ENCODE peak calls at places on chromosome 21, in seven cellular contexts. O is sigmoid colon, M is adrenal gland, G is OCI-LY7, X is right atrium auricular region, I is uterus, S is upper lobe of left lung. F is an unnamed sample.

GRCh38 chr21:45088729-45089128 is 14.3 kb downstream of the ADARB1 start:
- DNase-seq in M (peak), X (no peak), O (no peak), S (no peak), G (no peak), I (no peak), F (no peak)

GRCh38 chr21:45591619-45592207 is 49.5 kb upstream of the SLC19A1 start:
- DNase-seq in M (no peak), S (no peak), X (no peak), I (no peak), O (no peak), G (no peak), F (no peak)

GRCh38 chr21:34034369-34035014 is 38.9 kb upstream of the MRPS6 start:
- DNase-seq in X (no peak), I (no peak), O (no peak), M (no peak), G (no peak), S (no peak), F (no peak)

GRCh38 chr21:16213518-16213917 is 483.7 kb downstream of the USP25 start:
- DNase-seq in S (no peak), O (no peak), X (no peak), G (no peak), M (no peak), I (no peak), F (no peak)

GRCh38 chr21:46393941-46394818 is 64.5 kb upstream of the DIP2A start:
- DNase-seq in X (no peak), O (no peak), I (no peak), S (no peak), G (no peak), M (peak), F (no peak)

GRCh38 chr21:41567901-41568510 is 60.0 kb upstream of the TMPRSS2 start:
- DNase-seq in O (no peak), G (no peak), I (no peak), M (no peak), X (no peak), S (peak), F (no peak)

GRCh38 chr21:41960386-41960785 is 6.6 kb upstream of the C2CD2 start:
- DNase-seq in G (no peak), X (no peak), O (no peak), M (no peak), I (no peak), S (peak), F (no peak)

GRCh38 chr21:45919593-45919992 is 62.0 kb upstream of the COL6A1 start:
- DNase-seq in I (no peak), G (no peak), X (no peak), M (no peak), O (no peak), S (peak), F (no peak)

GRCh38 chr21:42159560-42160110 is 59.3 kb upstream of the ABCG1 start:
- DNase-seq in M (peak), I (no peak), X (no peak), O (peak), G (no peak), S (no peak), F (no peak)

GRCh38 chr21:28445081-28445830 is 547.4 kb downstream of the LTN1 start:
- DNase-seq in G (no peak), I (no peak), O (no peak), M (no peak), S (no peak), X (no peak), F (peak)

GRCh38 chr21:41833138-41834115 is 45.7 kb downstream of the PRDM15 start:
- DNase-seq in S (no peak), O (no peak), M (no peak), X (no peak), G (peak), I (no peak), F (no peak)

GRCh38 chr21:18608226-18608625 is 204.6 kb upstream of the TMPRSS15 start:
- DNase-seq in S (no peak), M (no peak), X (no peak), I (no peak), G (no peak), O (no peak), F (no peak)

GRCh38 chr21:31107151-31107785 is 69.0 kb upstream of the KRTAP19-8 start:
- DNase-seq in X (no peak), M (no peak), I (no peak), O (no peak), S (no peak), G (no peak), F (no peak)

GRCh38 chr21:28642891-28643290 is 349.8 kb downstream of the LTN1 start:
- DNase-seq in O (no peak), X (no peak), S (no peak), I (no peak), G (no peak), M (no peak), F (no peak)

GRCh38 chr21:44520326-44521300 is 19.4 kb downstream of the KRTAP10-1 start:
- DNase-seq in S (no peak), M (no peak), I (no peak), X (no peak), O (peak), G (no peak), F (no peak)

GRCh38 chr21:42395910-42396625 is at the start of gene TMPRSS3:
- DNase-seq in S (no peak), I (no peak), X (no peak), G (no peak), O (peak), M (no peak), F (no peak)

GRCh38 chr21:44914176-44914874 is 6.4 kb downstream of the ITGB2 start:
- DNase-seq in S (peak), O (no peak), I (no peak), M (no peak), G (peak), X (no peak), F (no peak)

GRCh38 chr21:46110499-46111192 is 12.7 kb downstream of the COL6A2 start:
- DNase-seq in G (no peak), I (peak), M (peak), S (peak), O (peak), X (peak), F (no peak)

GRCh38 chr21:43815107-43815742 is 25.8 kb downstream of the RRP1 start:
- DNase-seq in O (no peak), G (no peak), X (no peak), M (no peak), S (peak), I (no peak), F (no peak)

GRCh38 chr21:45250914-45251634 is 36.6 kb downstream of the POFUT2 start:
- DNase-seq in G (no peak), X (no peak), S (no peak), M (no peak), O (no peak), I (no peak), F (no peak)

GRCh38 chr21:43658769-43659135 is 536 bp downstream of the HSF2BP start:
- DNase-seq in S (peak), I (peak), M (peak), X (no peak), G (no peak), O (no peak), F (no peak)

GRCh38 chr21:42567181-42567560 is 53.5 kb downstream of the SLC37A1 start:
- DNase-seq in I (peak), X (no peak), G (no peak), O (peak), M (no peak), S (no peak), F (no peak)

GRCh38 chr21:33949516-33950424 is 34.2 kb upstream of the ATP5PO start:
- DNase-seq in S (no peak), O (no peak), X (no peak), I (no peak), G (no peak), M (no peak), F (no peak)

GRCh38 chr21:26550357-26550756 is 22.7 kb downstream of the CYYR1 start:
- DNase-seq in G (no peak), X (no peak), I (no peak), M (no peak), S (no peak), O (no peak), F (no peak)

GRCh38 chr21:33231526-33231925 is 1.8 kb downstream of the IFNAR2 start:
- DNase-seq in I (no peak), M (peak), O (no peak), G (no peak), X (no peak), S (no peak), F (no peak)

GRCh38 chr21:42051788-42052187 is 19.3 kb upstream of the UMODL1 start:
- DNase-seq in X (no peak), G (no peak), S (no peak), M (no peak), I (no peak), O (no peak), F (peak)

GRCh38 chr21:32246571-32246970 is 32.3 kb downstream of the MIS18A start:
- DNase-seq in I (no peak), M (peak), S (no peak), O (no peak), X (no peak), G (no peak), F (no peak)

GRCh38 chr21:45467221-45467779 is 62.3 kb downstream of the COL18A1 start:
- DNase-seq in X (no peak), M (no peak), O (no peak), I (no peak), S (peak), G (no peak), F (no peak)

GRCh38 chr21:32727478-32727727 is 410 bp downstream of the SYNJ1 start:
- DNase-seq in I (no peak), S (no peak), O (no peak), M (no peak), G (no peak), X (no peak), F (no peak)

GRCh38 chr21:25408666-25409065 is 198.6 kb downstream of the MRPL39 start:
- DNase-seq in X (no peak), M (no peak), S (no peak), O (no peak), G (no peak), I (no peak), F (no peak)

GRCh38 chr21:25412090-25412489 is 195.2 kb downstream of the MRPL39 start:
- DNase-seq in X (no peak), S (no peak), I (no peak), O (no peak), M (no peak), G (no peak), F (no peak)

GRCh38 chr21:25405991-25406390 is 201.3 kb downstream of the MRPL39 start:
- DNase-seq in M (no peak), G (no peak), I (no peak), S (no peak), O (no peak), X (no peak), F (no peak)

GRCh38 chr21:25409992-25410391 is 197.3 kb downstream of the MRPL39 start:
- DNase-seq in X (no peak), I (no peak), O (no peak), S (no peak), M (no peak), G (no peak), F (no peak)
- TF ChIP-seq CTCF in X (no peak), I (no peak), O (no peak), S (no peak), M (no peak), G (no peak), F (no peak)

GRCh38 chr21:39386899-39387298 is 38.0 kb upstream of the HMGN1 start:
- DNase-seq in X (no peak), G (no peak), O (no peak), I (no peak), M (no peak), S (no peak), F (no peak)
- H3K4me3 ChIP-seq in X (no peak), G (peak), O (no peak), I (no peak), M (no peak), S (no peak), F (no peak)

GRCh38 chr21:35674895-35675470 is 385.3 kb downstream of the SETD4 start:
- DNase-seq in M (no peak), G (no peak), S (no peak), X (no peak), O (no peak), I (no peak), F (peak)
- TF ChIP-seq CTCF in M (no peak), G (no peak), S (no peak), X (no peak), O (no peak), I (no peak), F (no peak)

GRCh38 chr21:37358392-37358791 is 8.2 kb upstream of the DYRK1A start:
- DNase-seq in X (no peak), S (no peak), M (no peak), O (no peak), I (no peak), G (no peak), F (peak)

GRCh38 chr21:37357691-37358090 is 8.9 kb upstream of the DYRK1A start:
- DNase-seq in G (no peak), M (no peak), O (no peak), X (no peak), S (no peak), I (no peak), F (no peak)

DNA sequence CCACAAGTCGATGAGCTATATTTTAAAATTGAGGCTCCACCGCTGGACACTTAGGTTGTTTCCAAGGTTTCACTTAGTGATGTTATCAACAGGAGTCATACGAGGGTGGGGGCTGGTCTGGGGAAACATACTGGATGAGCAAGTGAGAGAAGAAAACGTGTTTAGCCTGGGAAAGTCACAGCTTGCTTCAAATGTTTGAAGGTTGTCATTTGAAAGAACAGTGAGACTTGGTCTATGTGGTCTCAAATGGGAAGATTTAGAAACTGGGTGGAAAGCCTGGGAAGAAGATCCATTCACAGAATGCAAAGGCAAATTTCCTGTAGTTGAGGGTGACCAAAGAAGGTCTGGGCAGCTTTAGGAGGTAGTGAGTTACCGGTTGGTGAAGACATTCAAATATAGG is 9.9 kb upstream of the DYRK1A start:
- DNase-seq in G (no peak), M (no peak), O (no peak), X (no peak), S (no peak), I (no peak), F (no peak)
- H3K4me3 ChIP-seq in G (no peak), M (no peak), O (no peak), X (no peak), S (no peak), I (no peak), F (no peak)

GRCh38 chr21:36913247-36914169 is 53.0 kb downstream of the HLCS start:
- DNase-seq in G (no peak), I (no peak), M (no peak), O (no peak), S (no peak), X (peak), F (no peak)
- TF ChIP-seq CTCF in G (no peak), I (no peak), M (no peak), O (no peak), S (no peak), X (no peak), F (no peak)